ENCODE peak calls at places on chromosome 5, in five cellular contexts. One of them, this sample, is unnamed.

GRCh38 chr5:156367602-156368001 is 40.6 kb downstream of the SGCD start:
- DNase-seq in fibroblast of mammary gland: peak
- DNase-seq in choroid plexus epithelial cell: no peak
- DNase-seq in stomach: no peak
- DNase-seq in upper lobe of right lung: no peak
- DNase-seq in this sample: no peak

GRCh38 chr5:172872997-172873491 is 39.0 kb downstream of the ERGIC1 start:
- DNase-seq in fibroblast of mammary gland: peak
- DNase-seq in choroid plexus epithelial cell: peak
- DNase-seq in stomach: no peak
- DNase-seq in upper lobe of right lung: no peak
- DNase-seq in this sample: no peak

GRCh38 chr5:97142521-97143254 is at the start of gene LIX1:
- DNase-seq in fibroblast of mammary gland: peak
- DNase-seq in choroid plexus epithelial cell: peak
- DNase-seq in stomach: no peak
- DNase-seq in upper lobe of right lung: no peak
- DNase-seq in this sample: peak

GRCh38 chr5:140365282-140365681 is 5.3 kb downstream of the SLC4A9 start:
- DNase-seq in fibroblast of mammary gland: no peak
- DNase-seq in choroid plexus epithelial cell: no peak
- DNase-seq in stomach: no peak
- DNase-seq in upper lobe of right lung: no peak
- DNase-seq in this sample: no peak

GRCh38 chr5:160133071-160133917 is 14.0 kb upstream of the PWWP2A start:
- DNase-seq in fibroblast of mammary gland: peak
- DNase-seq in choroid plexus epithelial cell: peak
- DNase-seq in stomach: peak
- DNase-seq in upper lobe of right lung: peak
- DNase-seq in this sample: no peak

GRCh38 chr5:122480146-122480545 is 168.1 kb downstream of the SNCAIP start:
- DNase-seq in fibroblast of mammary gland: no peak
- DNase-seq in choroid plexus epithelial cell: no peak
- DNase-seq in stomach: no peak
- DNase-seq in upper lobe of right lung: no peak
- DNase-seq in this sample: no peak

GRCh38 chr5:79759436-79759835 is 69.8 kb downstream of the CMYA5 start:
- DNase-seq in fibroblast of mammary gland: peak
- DNase-seq in choroid plexus epithelial cell: peak
- DNase-seq in stomach: no peak
- DNase-seq in upper lobe of right lung: no peak
- DNase-seq in this sample: no peak

GRCh38 chr5:158619083-158619788 is 480.5 kb downstream of the EBF1 start:
- DNase-seq in fibroblast of mammary gland: peak
- DNase-seq in choroid plexus epithelial cell: no peak
- DNase-seq in stomach: no peak
- DNase-seq in upper lobe of right lung: no peak
- DNase-seq in this sample: no peak

GRCh38 chr5:40321514-40321913 is 358.2 kb upstream of the PTGER4 start:
- DNase-seq in fibroblast of mammary gland: no peak
- DNase-seq in choroid plexus epithelial cell: no peak
- DNase-seq in stomach: no peak
- DNase-seq in upper lobe of right lung: no peak
- DNase-seq in this sample: no peak

GRCh38 chr5:34622046-34622435 is 34.1 kb upstream of the RAI14 start:
- DNase-seq in fibroblast of mammary gland: no peak
- DNase-seq in choroid plexus epithelial cell: no peak
- DNase-seq in stomach: no peak
- DNase-seq in upper lobe of right lung: no peak
- DNase-seq in this sample: no peak

GRCh38 chr5:120509056-120509455 is 45.0 kb downstream of the PRR16 start:
- DNase-seq in fibroblast of mammary gland: peak
- DNase-seq in choroid plexus epithelial cell: peak
- DNase-seq in stomach: no peak
- DNase-seq in upper lobe of right lung: no peak
- DNase-seq in this sample: no peak

GRCh38 chr5:84218546-84218945 is 166.1 kb downstream of the EDIL3 start:
- DNase-seq in fibroblast of mammary gland: peak
- DNase-seq in choroid plexus epithelial cell: no peak
- DNase-seq in stomach: no peak
- DNase-seq in upper lobe of right lung: no peak
- DNase-seq in this sample: no peak

GRCh38 chr5:151750121-151750520 is 8.3 kb downstream of the ATOX1 start:
- DNase-seq in fibroblast of mammary gland: no peak
- DNase-seq in choroid plexus epithelial cell: no peak
- DNase-seq in stomach: no peak
- DNase-seq in upper lobe of right lung: no peak
- DNase-seq in this sample: no peak

GRCh38 chr5:16550316-16550952 is 66.4 kb downstream of the RETREG1 start:
- DNase-seq in fibroblast of mammary gland: peak
- DNase-seq in choroid plexus epithelial cell: peak
- DNase-seq in stomach: no peak
- DNase-seq in upper lobe of right lung: no peak
- DNase-seq in this sample: peak

GRCh38 chr5:112342364-112342763 is 76.7 kb downstream of the EPB41L4A start:
- DNase-seq in fibroblast of mammary gland: no peak
- DNase-seq in choroid plexus epithelial cell: no peak
- DNase-seq in stomach: no peak
- DNase-seq in upper lobe of right lung: no peak
- DNase-seq in this sample: no peak

GRCh38 chr5:17096975-17097695 is 120.3 kb upstream of the BASP1 start:
- DNase-seq in fibroblast of mammary gland: no peak
- DNase-seq in choroid plexus epithelial cell: peak
- DNase-seq in stomach: no peak
- DNase-seq in upper lobe of right lung: no peak
- DNase-seq in this sample: no peak

GRCh38 chr5:151251001-151251551 is 1.9 kb upstream of the GM2A start:
- DNase-seq in fibroblast of mammary gland: no peak
- DNase-seq in choroid plexus epithelial cell: no peak
- DNase-seq in stomach: no peak
- DNase-seq in upper lobe of right lung: no peak
- DNase-seq in this sample: no peak

GRCh38 chr5:140483055-140483454 is 64.4 kb upstream of the EIF4EBP3 start:
- DNase-seq in fibroblast of mammary gland: no peak
- DNase-seq in choroid plexus epithelial cell: no peak
- DNase-seq in stomach: no peak
- DNase-seq in upper lobe of right lung: no peak
- DNase-seq in this sample: no peak

GRCh38 chr5:422323-423232 is 20.4 kb upstream of the EXOC3 start:
- DNase-seq in fibroblast of mammary gland: no peak
- DNase-seq in choroid plexus epithelial cell: no peak
- DNase-seq in stomach: no peak
- DNase-seq in upper lobe of right lung: peak
- DNase-seq in this sample: no peak

GRCh38 chr5:174560861-174561260 is 163.5 kb upstream of the MSX2 start:
- DNase-seq in fibroblast of mammary gland: no peak
- DNase-seq in choroid plexus epithelial cell: no peak
- DNase-seq in stomach: no peak
- DNase-seq in upper lobe of right lung: no peak
- DNase-seq in this sample: no peak

GRCh38 chr5:174559141-174559540 is 165.2 kb upstream of the MSX2 start:
- DNase-seq in fibroblast of mammary gland: no peak
- DNase-seq in choroid plexus epithelial cell: peak
- DNase-seq in stomach: no peak
- DNase-seq in upper lobe of right lung: no peak
- DNase-seq in this sample: no peak

GRCh38 chr5:174559566-174560090 is 164.8 kb upstream of the MSX2 start:
- DNase-seq in fibroblast of mammary gland: no peak
- DNase-seq in choroid plexus epithelial cell: no peak
- DNase-seq in stomach: no peak
- DNase-seq in upper lobe of right lung: no peak
- DNase-seq in this sample: no peak

GRCh38 chr5:174567506-174568141 is 156.8 kb upstream of the MSX2 start:
- DNase-seq in fibroblast of mammary gland: no peak
- DNase-seq in choroid plexus epithelial cell: no peak
- DNase-seq in stomach: no peak
- DNase-seq in upper lobe of right lung: no peak
- DNase-seq in this sample: no peak

DNA sequence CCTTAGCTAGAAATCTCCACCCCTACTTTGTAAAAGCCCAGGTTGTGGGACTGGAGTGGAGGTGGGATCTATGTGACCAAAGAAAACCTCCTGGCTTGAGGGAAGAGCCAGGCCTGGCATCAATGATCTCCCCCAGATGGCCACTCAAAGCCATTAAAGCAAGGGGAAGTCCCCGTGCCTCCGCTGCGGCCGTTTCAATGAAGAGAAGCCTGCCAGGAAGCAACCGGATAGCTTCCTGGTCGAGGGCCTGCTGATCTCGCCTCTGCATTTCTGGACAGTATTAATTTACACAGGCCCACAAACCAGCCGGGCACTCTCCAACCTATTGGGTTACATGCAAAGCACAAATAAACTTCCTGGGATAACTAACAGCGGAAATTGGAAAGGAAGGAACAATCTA is 160.5 kb upstream of the MSX2 start:
- DNase-seq in fibroblast of mammary gland: no peak
- DNase-seq in choroid plexus epithelial cell: peak
- DNase-seq in stomach: peak
- DNase-seq in upper lobe of right lung: no peak
- DNase-seq in this sample: no peak
- TF ChIP-seq CTCF in fibroblast of mammary gland: no peak
- TF ChIP-seq CTCF in choroid plexus epithelial cell: no peak
- TF ChIP-seq CTCF in stomach: no peak
- TF ChIP-seq CTCF in upper lobe of right lung: no peak
- TF ChIP-seq CTCF in this sample: no peak

DNA sequence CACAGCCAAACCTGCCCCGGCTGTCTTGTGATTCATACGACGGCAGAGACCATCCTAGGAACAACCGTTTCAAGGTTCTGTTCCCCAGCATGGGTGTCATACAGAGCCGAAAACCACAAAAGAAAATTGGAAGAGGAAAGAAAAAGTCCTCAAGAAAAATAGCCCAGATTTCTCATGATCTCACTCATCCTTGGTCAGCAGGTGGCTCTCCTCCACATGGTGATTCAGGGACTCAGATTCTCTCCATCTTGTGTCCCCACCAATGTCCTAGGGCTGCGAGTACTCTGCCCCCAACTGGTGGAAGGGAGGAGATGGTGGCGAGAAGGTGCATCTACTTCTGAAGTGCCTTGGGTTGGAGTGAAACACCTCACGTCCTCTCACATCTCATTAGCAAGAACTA is 25.6 kb downstream of the PDZD2 start:
- DNase-seq in fibroblast of mammary gland: peak
- DNase-seq in choroid plexus epithelial cell: peak
- DNase-seq in stomach: no peak
- DNase-seq in upper lobe of right lung: no peak
- DNase-seq in this sample: no peak
- TF ChIP-seq CTCF in fibroblast of mammary gland: peak
- TF ChIP-seq CTCF in choroid plexus epithelial cell: peak
- TF ChIP-seq CTCF in stomach: no peak
- TF ChIP-seq CTCF in upper lobe of right lung: no peak
- TF ChIP-seq CTCF in this sample: peak

GRCh38 chr5:137220523-137220927 is 278.6 kb downstream of the SPOCK1 start:
- DNase-seq in fibroblast of mammary gland: peak
- DNase-seq in choroid plexus epithelial cell: peak
- DNase-seq in stomach: no peak
- DNase-seq in upper lobe of right lung: no peak
- DNase-seq in this sample: peak
- TF ChIP-seq CTCF in fibroblast of mammary gland: peak
- TF ChIP-seq CTCF in choroid plexus epithelial cell: peak
- TF ChIP-seq CTCF in stomach: peak
- TF ChIP-seq CTCF in upper lobe of right lung: peak
- TF ChIP-seq CTCF in this sample: no peak

DNA sequence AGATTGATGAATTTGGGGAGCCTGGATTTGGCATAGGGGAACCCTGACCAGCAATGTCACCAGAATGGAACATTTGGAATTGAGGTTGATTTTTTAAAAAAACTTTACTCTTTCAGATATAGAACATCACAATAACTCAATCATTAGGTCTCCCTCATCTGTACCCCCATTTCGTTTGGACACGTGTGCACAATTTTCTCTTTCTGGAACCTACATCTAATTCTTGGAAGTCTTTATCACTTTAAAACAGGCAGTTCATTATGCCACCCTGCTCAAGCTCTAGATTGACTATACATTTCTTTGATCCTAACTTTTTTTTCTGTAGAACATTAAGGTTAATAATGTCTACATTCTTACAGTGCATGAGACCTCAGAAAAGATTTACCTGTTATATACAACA is 3.7 kb upstream of the SSBP2 start:
- DNase-seq in fibroblast of mammary gland: no peak
- DNase-seq in choroid plexus epithelial cell: no peak
- DNase-seq in stomach: no peak
- DNase-seq in upper lobe of right lung: no peak
- DNase-seq in this sample: no peak
- TF ChIP-seq CTCF in fibroblast of mammary gland: no peak
- TF ChIP-seq CTCF in choroid plexus epithelial cell: no peak
- TF ChIP-seq CTCF in stomach: no peak
- TF ChIP-seq CTCF in upper lobe of right lung: no peak
- TF ChIP-seq CTCF in this sample: no peak

DNA sequence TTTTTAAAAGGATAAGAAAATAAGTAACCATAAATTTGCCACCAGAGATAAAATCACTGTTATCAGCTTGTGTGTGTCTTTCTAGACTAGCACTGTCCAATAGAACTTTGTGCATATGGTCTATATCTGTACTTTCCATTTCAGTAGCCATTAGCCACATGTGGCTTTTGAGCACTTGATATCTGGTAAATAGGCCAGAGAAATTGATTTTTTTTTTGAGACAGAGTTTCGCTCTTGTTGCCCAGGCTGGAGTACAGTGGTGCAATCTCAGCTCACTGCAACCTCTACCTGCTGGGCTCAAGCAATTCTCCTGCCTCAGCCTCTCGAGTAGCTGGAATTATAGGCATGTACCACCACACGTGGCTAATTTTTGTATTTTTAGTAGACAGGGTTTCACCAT is 17.8 kb downstream of the RBM27 start:
- DNase-seq in fibroblast of mammary gland: no peak
- DNase-seq in choroid plexus epithelial cell: no peak
- DNase-seq in stomach: no peak
- DNase-seq in upper lobe of right lung: no peak
- DNase-seq in this sample: no peak
- TF ChIP-seq CTCF in fibroblast of mammary gland: no peak
- TF ChIP-seq CTCF in choroid plexus epithelial cell: no peak
- TF ChIP-seq CTCF in stomach: no peak
- TF ChIP-seq CTCF in upper lobe of right lung: no peak
- TF ChIP-seq CTCF in this sample: no peak

DNA sequence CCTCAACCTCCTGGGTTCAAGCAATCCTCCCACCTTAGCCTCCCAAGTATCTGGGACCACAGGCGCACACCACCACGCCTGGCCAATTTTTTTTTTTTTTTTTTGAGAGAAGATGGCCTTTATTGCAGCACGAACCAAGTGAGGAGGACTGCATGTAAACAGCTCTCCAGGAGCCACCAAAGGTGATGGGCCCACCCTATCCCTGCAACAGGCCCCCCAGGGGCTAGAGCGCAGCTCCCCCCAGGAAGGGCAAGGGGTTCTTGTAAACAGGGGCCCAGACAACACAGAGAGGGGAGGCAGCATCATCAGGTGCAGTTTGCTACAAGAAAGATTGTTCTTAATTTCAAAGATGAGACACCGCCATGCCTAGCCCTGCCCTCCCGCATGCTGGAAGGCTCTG is 12.6 kb upstream of the EGR1 start:
- DNase-seq in fibroblast of mammary gland: no peak
- DNase-seq in choroid plexus epithelial cell: no peak
- DNase-seq in stomach: no peak
- DNase-seq in upper lobe of right lung: peak
- DNase-seq in this sample: no peak
- TF ChIP-seq CTCF in fibroblast of mammary gland: no peak
- TF ChIP-seq CTCF in choroid plexus epithelial cell: no peak
- TF ChIP-seq CTCF in stomach: no peak
- TF ChIP-seq CTCF in upper lobe of right lung: no peak
- TF ChIP-seq CTCF in this sample: no peak